ENCODE peak calls at places on chromosomes 4 and X, in four cellular contexts. J, F, U and Z are unnamed samples.

GRCh38 chrX:14032383-14032782 is 2.7 kb upstream of the GEMIN8 start:
- DNase-seq in J (no peak), U (no peak), F (peak), Z (peak)

GRCh38 chrX:129728061-129728460 is 10.7 kb upstream of the XPNPEP2 start:
- DNase-seq in J (no peak), U (no peak), F (no peak), Z (no peak)

GRCh38 chr4:146567396-146567795 is 45.7 kb upstream of the SLC10A7 start:
- DNase-seq in F (no peak), J (no peak), U (no peak), Z (peak)

GRCh38 chrX:113514906-113515305 is 674.3 kb upstream of the AMOT start:
- DNase-seq in F (no peak), U (no peak), J (no peak), Z (no peak)

GRCh38 chr4:5395781-5396180 is 312.6 kb downstream of the EVC2 start:
- DNase-seq in U (no peak), F (no peak), J (no peak), Z (no peak)

GRCh38 chr4:3508542-3508941 is 23.7 kb downstream of the LRPAP1 start:
- DNase-seq in F (no peak), U (no peak), J (no peak), Z (no peak)

GRCh38 chr4:160283081-160283480 is 1180.2 kb downstream of the RAPGEF2 start:
- DNase-seq in U (no peak), J (no peak), F (no peak), Z (no peak)

GRCh38 chrX:26918633-26919032 is 544.5 kb downstream of the PPP4R3C start:
- DNase-seq in J (no peak), U (no peak), F (no peak), Z (no peak)

GRCh38 chr4:37665347-37666009 is 20.7 kb downstream of the RELL1 start:
- DNase-seq in J (no peak), U (no peak), F (peak), Z (no peak)

GRCh38 chrX:24355095-24355494 is 5.3 kb upstream of the SUPT20HL1 start:
- DNase-seq in F (no peak), J (no peak), U (no peak), Z (no peak)

GRCh38 chr4:26060286-26060685 is 146.3 kb downstream of the SMIM20 start:
- DNase-seq in U (no peak), F (no peak), J (no peak), Z (no peak)

GRCh38 chr4:14513471-14513870 is 488.8 kb upstream of the CPEB2 start:
- DNase-seq in U (no peak), J (no peak), F (no peak), Z (peak)

GRCh38 chr4:137283737-137284136 is 248.6 kb downstream of the PCDH18 start:
- DNase-seq in J (no peak), U (no peak), F (no peak), Z (peak)

GRCh38 chr4:116705466-116705865 is 379.9 kb downstream of the TRAM1L1 start:
- DNase-seq in F (no peak), J (no peak), U (no peak), Z (no peak)

GRCh38 chr4:67568820-67569219 is 10.3 kb downstream of the STAP1 start:
- DNase-seq in F (no peak), U (no peak), J (no peak), Z (no peak)

GRCh38 chr4:6612961-6613675 is 27.4 kb upstream of the MRFAP1 start:
- DNase-seq in U (no peak), F (no peak), J (no peak), Z (no peak)

GRCh38 chr4:36351082-36351666 is 69.8 kb downstream of the DTHD1 start:
- DNase-seq in F (peak), U (peak), J (peak), Z (peak)

GRCh38 chr4:74110670-74111069 is 11.7 kb upstream of the CXCL2 start:
- DNase-seq in J (no peak), U (no peak), F (no peak), Z (no peak)

GRCh38 chr4:112751447-112751846 is 114.5 kb downstream of the LARP7 start:
- DNase-seq in F (no peak), U (peak), J (no peak), Z (no peak)

GRCh38 chr4:16893141-16893571 is 5.3 kb downstream of the LDB2 start:
- DNase-seq in J (no peak), U (no peak), F (no peak), Z (peak)

GRCh38 chrX:120310861-120311631 is at the start of gene TMEM255A:
- DNase-seq in F (no peak), U (no peak), J (peak), Z (no peak)

GRCh38 chrX:12139934-12140611 is 1.8 kb downstream of the FRMPD4 start:
- DNase-seq in J (no peak), U (no peak), F (no peak), Z (peak)

GRCh38 chr4:123939621-123940020 is 543.0 kb downstream of the SPRY1 start:
- DNase-seq in F (no peak), J (no peak), U (no peak), Z (peak)

GRCh38 chr4:26873391-26874026 is 12.9 kb downstream of the STIM2 start:
- DNase-seq in U (no peak), F (no peak), J (no peak), Z (no peak)

GRCh38 chr4:142474398-142475087 is 371.6 kb downstream of the INPP4B start:
- DNase-seq in U (no peak), F (no peak), J (no peak), Z (no peak)

GRCh38 chr4:8340721-8341680 is 71.4 kb downstream of the HTRA3 start:
- DNase-seq in J (peak), U (no peak), F (peak), Z (peak)

GRCh38 chr4:179472164-179472563 is 2029.9 kb upstream of the AGA start:
- DNase-seq in J (no peak), U (no peak), F (no peak), Z (no peak)

GRCh38 chr4:19655666-19656065 is 596.0 kb upstream of the SLIT2 start:
- DNase-seq in U (no peak), J (no peak), F (no peak), Z (no peak)

DNA sequence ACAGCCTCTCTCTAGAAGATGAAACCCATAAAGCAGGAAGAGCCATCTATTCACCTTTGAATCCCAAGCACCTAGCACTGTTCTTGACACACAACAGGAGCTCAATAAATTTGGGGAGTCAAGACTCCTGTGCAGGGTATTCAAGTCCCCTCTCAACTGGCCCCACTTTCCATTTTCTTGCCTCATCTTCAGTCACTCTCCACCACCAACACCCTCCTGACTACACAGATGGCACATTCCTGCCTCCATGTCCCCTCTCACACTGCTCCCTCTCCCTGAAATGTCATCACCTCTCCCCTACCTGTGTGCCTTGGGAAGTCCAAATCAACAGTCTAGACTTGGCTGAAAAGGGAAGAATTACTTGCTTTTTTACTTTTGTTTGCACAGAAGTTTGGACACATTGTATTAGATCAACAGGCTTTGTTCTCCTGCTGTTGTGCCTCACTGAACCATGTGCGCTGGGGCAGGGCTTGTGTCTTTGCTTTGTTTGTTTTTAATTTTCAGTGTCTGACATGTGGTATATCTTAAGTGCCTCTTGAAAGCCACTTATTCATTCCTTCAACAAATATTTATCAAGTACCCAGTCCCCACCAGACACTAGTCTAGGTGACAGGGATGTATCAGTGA is 85.1 kb downstream of the APBB2 start:
- DNase-seq in U (no peak), J (no peak), F (no peak), Z (no peak)
- TF ChIP-seq CTCF in U (no peak), J (no peak), F (no peak), Z (no peak)

GRCh38 chr4:156972370-156972980 is 876 bp upstream of the PDGFC start:
- DNase-seq in J (no peak), F (no peak), U (no peak), Z (no peak)

GRCh38 chr4:156971623-156972369 is at the start of gene PDGFC:
- DNase-seq in U (no peak), J (peak), F (peak), Z (peak)

GRCh38 chr4:156970501-156971167 is 965 bp downstream of the PDGFC start:
- DNase-seq in F (peak), U (no peak), J (peak), Z (peak)

GRCh38 chr4:156969136-156969535 is 2.5 kb downstream of the PDGFC start:
- DNase-seq in F (no peak), J (no peak), U (no peak), Z (no peak)

DNA sequence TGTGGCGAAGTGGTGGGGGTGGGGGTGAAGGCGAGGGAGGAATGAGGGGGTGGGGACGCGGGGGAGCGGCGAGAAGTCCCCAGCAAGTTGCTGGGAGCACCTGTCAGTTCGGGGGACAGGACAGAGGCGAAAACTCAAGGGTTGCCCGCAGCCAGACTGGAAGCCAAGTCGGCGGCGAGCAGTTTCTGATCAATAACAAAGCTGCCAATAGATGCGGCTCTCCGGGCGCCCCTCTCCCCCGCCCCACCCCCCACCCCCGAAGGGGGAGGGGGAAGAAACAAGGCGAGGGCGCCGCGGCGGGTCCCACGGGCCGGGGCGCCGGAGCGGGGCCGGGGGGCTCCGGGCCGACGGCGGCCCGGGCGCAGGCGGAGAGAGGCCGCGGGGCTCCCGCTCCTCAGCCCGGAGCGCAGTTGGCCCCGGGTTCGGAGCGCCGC is 414 bp downstream of the PDGFC start:
- DNase-seq in U (no peak), F (peak), J (peak), Z (no peak)
- H3K4me3 ChIP-seq in U (peak), F (peak), J (peak), Z (peak)

GRCh38 chr4:24208691-24209090 is 318.8 kb upstream of the PPARGC1A start:
- DNase-seq in F (no peak), J (no peak), U (no peak), Z (no peak)
- TF ChIP-seq CTCF in F (no peak), J (no peak), U (no peak), Z (no peak)

GRCh38 chrX:1248381-1249061 is 20.1 kb upstream of the CSF2RA start:
- DNase-seq in F (no peak), U (no peak), J (no peak), Z (no peak)
- H3K4me3 ChIP-seq in F (no peak), U (peak), J (no peak), Z (no peak)

DNA sequence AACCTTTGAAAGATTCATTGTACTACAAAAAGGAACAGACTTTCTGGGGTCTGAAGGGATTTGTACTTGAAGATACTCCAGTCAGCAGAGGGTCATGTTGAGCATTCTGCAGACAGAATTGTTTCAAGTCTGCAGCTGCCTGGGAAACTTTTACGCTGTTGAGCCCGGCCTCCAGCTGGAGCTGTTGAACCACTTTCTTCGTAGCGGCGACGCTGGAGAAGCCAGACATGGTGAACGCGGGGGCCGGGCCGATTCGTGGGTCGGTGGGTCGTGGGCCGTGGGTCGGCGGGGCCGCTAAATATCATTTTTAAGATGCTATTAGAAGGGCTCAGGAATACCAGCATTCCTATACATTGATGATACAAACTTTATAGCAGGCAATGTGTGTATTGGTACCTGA is 12.0 kb upstream of the RTL9 start:
- DNase-seq in F (no peak), U (no peak), J (no peak), Z (peak)
- TF ChIP-seq CTCF in F (no peak), U (no peak), J (no peak), Z (peak)

GRCh38 chr4:177125656-177126055 is 184.0 kb upstream of the NEIL3 start:
- DNase-seq in F (no peak), J (no peak), U (no peak), Z (no peak)
- H3K4me3 ChIP-seq in F (no peak), J (no peak), U (no peak), Z (no peak)

GRCh38 chr4:120870279-120870673 is 52.2 kb downstream of the PRDM5 start:
- DNase-seq in J (peak), F (no peak), U (peak), Z (no peak)
- TF ChIP-seq CTCF in J (no peak), F (no peak), U (peak), Z (no peak)

GRCh38 chrX:6227445-6227820 is 1.2 kb downstream of the NLGN4X start:
- DNase-seq in F (no peak), U (no peak), J (no peak), Z (no peak)

GRCh38 chrX:6225307-6226052 is 3.2 kb downstream of the NLGN4X start:
- DNase-seq in U (no peak), F (no peak), J (no peak), Z (no peak)

GRCh38 chrX:6228720-6229119 is at the start of gene NLGN4X:
- DNase-seq in F (no peak), U (no peak), J (no peak), Z (no peak)

GRCh38 chrX:6226053-6226645 is 2.5 kb downstream of the NLGN4X start:
- DNase-seq in U (no peak), J (peak), F (no peak), Z (no peak)

DNA sequence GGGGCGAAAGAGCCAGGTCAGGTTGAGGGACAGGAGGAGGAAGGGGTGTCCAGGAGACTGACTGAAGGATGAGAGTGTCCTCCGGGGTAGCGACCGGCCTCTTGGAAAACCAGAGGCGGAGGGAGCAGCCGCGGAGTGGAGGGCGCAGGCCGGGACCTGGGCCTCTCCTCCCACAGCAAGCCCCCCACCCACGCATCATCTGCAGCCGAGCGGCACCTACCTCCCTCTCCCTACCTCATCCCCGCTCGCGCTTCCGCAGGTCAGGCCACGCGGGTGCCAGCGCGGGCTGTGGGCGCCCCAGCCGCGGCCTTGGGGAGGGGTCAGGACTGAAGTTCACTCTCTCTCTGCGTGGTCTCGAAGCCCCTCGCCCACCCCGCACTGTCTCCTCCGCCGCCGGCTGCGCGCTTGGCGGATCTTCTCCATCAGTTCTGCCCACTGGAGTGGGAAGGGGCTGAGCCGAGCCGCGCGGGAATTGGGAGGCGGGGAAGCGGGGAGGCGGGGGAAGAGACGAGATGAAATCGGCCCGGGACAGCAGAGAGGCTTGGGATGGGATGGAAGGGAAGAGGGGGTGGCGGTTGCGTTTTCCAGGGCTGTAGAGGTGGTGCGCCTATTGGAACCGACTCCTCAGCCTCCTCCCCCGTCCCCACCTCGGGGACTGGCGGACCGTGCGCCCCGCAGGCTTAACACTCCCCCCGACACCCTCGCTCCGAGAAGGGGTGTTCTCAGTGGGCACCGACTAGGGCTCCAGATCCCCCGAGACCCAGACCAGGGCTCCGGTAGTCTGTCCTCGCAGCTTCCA is 1.8 kb downstream of the NLGN4X start:
- DNase-seq in U (no peak), J (no peak), F (no peak), Z (no peak)
- H3K4me3 ChIP-seq in U (peak), J (no peak), F (peak), Z (no peak)